ENCODE peak calls at places on chromosomes 11 and 22, in four cellular contexts. F is iris pigment epithelial cell, E is AG04449, L is amniotic epithelial cell. O is an unnamed sample.

GRCh38 chr22:20930004-20930403 is 12.8 kb downstream of the CRKL start:
- DNase-seq in F (no peak), E (no peak), L (no peak), O (no peak)

GRCh38 chr11:121341609-121342008 is 49.0 kb downstream of the SC5D start:
- DNase-seq in F (no peak), E (no peak), L (no peak), O (no peak)

GRCh38 chr11:67400942-67401494 is 640 bp downstream of the PPP1CA start:
- DNase-seq in F (peak; percentile 31), E (no peak), L (no peak), O (peak; percentile 40)

GRCh38 chr22:43226368-43226979 is 39.5 kb upstream of the TTLL12 start:
- DNase-seq in F (peak; percentile 11), E (no peak), L (peak; percentile 38), O (no peak)

GRCh38 chr11:106395716-106396349 is 318.4 kb downstream of the AASDHPPT start:
- DNase-seq in F (no peak), E (no peak), L (no peak), O (no peak)

GRCh38 chr11:88480217-88480616 is 142.7 kb upstream of the CTSC start:
- DNase-seq in F (peak; percentile 83), E (peak; percentile 65), L (peak; percentile 83), O (no peak)

GRCh38 chr11:102010776-102011500 is 36.3 kb upstream of the CFAP300 start:
- DNase-seq in F (peak; percentile 89), E (peak; percentile 36), L (peak; percentile 78), O (no peak)

GRCh38 chr11:74380746-74381439 is 17.3 kb downstream of the PGM2L1 start:
- DNase-seq in F (peak; percentile 56), E (no peak), L (peak; percentile 24), O (no peak)

GRCh38 chr11:68328374-68329091 is 16.1 kb downstream of the LRP5 start:
- DNase-seq in F (no peak), E (no peak), L (no peak), O (peak; percentile 53)

GRCh38 chr11:123388640-123389039 is 41.4 kb upstream of the GRAMD1B start:
- DNase-seq in F (no peak), E (no peak), L (no peak), O (no peak)